ENCODE peak calls at places on chromosomes 6 and 20, in eight cellular contexts. I is HCT116, Z is neural progenitor cell, E is MM.1S, M is GM23248, K is OCI-LY7, G is PC-3, Y is SK-N-SH. O is an unnamed sample.
A peak's percentile ranks its signal among the peaks of the same experiment; 100 is the strongest.

GRCh38 chr6:52734072-52734471 is 29.2 kb downstream of the GSTA2 start:
- DNase-seq in I (no peak), Z (no peak), E (no peak), M (no peak), K (no peak), G (no peak), Y (no peak), O (no peak)

GRCh38 chr6:167826230-167827061 is at the start of gene AFDN:
- DNase-seq in I (no peak), Z (peak; percentile 89), E (peak; percentile 37), M (peak; percentile 90), K (peak; percentile 77), G (peak; percentile 49), Y (peak; percentile 95), O (peak; percentile 93)

GRCh38 chr6:116287668-116288282 is 8.0 kb upstream of the TSPYL1 start:
- DNase-seq in I (peak; percentile 51), Z (peak; percentile 56), E (peak; percentile 43), M (peak; percentile 72), K (peak; percentile 65), G (peak; percentile 64), Y (peak; percentile 21), O (peak; percentile 65)

GRCh38 chr6:28269492-28269891 is 2.5 kb downstream of the ZSCAN26 start:
- DNase-seq in I (peak; percentile 64), Z (no peak), E (no peak), M (peak; percentile 97), K (no peak), G (peak; percentile 92), Y (no peak), O (peak; percentile 10)

GRCh38 chr6:133837801-133838349 is 51.0 kb upstream of the TCF21 start:
- DNase-seq in I (peak; percentile 68), Z (peak; percentile 80), E (peak; percentile 80), M (peak; percentile 61), K (peak; percentile 21), G (peak; percentile 77), Y (peak; percentile 49), O (peak; percentile 83)

GRCh38 chr6:162541019-162541601 is 186.5 kb downstream of the PRKN start:
- DNase-seq in I (no peak), Z (no peak), E (no peak), M (no peak), K (no peak), G (no peak), Y (no peak), O (no peak)

GRCh38 chr20:50346372-50347347 is 156.0 kb downstream of the CEBPB start:
- DNase-seq in I (no peak), Z (no peak), E (no peak), M (peak; percentile 90), K (no peak), G (peak; percentile 86), Y (peak; percentile 82), O (peak; percentile 68)

GRCh38 chr6:32369678-32370077 is 2.0 kb downstream of the TSBP1 start:
- DNase-seq in I (peak; percentile 66), Z (no peak), E (no peak), M (peak; percentile 94), K (no peak), G (peak; percentile 97), Y (no peak), O (no peak)

GRCh38 chr20:21569586-21569985 is 55.7 kb upstream of the NKX2-2 start:
- DNase-seq in I (no peak), Z (no peak), E (no peak), M (no peak), K (no peak), G (no peak), Y (no peak), O (no peak)

GRCh38 chr6:163585932-163586437 is 171.5 kb downstream of the QKI start:
- DNase-seq in I (peak; percentile 60), Z (no peak), E (no peak), M (peak; percentile 90), K (no peak), G (peak; percentile 74), Y (no peak), O (peak; percentile 46)

GRCh38 chr20:43988867-43989266 is 74.2 kb downstream of the TOX2 start:
- DNase-seq in I (no peak), Z (no peak), E (no peak), M (peak; percentile 61), K (no peak), G (no peak), Y (no peak), O (no peak)

DNA sequence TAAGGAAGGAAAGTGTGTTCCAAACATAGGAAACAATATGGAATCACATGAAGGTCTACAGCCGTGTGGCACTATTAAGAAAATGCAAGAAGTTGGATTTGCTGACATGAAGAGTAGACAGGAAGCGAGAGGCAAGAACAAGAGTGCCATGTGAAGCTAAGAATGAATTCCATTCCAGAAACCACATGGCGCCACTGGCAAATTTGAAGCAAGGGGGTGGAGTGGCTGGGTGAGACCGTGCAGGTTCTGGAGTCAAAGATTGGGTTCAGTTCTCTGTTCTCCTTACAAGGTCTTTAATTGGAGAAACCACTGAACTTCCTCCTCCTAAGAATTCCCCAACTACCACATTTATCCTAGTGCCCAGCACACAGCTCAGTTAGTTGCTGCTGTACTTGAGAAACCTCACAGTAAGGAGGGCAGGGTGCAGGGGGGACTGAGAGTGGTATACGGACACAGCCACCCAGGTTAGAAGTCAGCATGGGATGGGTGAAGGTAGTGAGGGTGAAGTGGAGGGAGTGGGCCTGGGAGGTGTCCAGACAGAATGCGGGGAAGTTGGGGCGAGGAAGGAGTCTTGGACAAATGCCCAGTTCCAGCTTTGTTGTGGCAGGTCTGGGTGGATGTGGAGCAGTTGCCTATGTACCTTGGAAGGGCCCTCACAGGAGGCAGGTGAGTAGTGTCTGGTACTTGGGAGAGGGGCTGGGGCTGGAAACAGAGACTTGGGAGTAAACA is 14.4 kb downstream of the LYRM4 start:
- DNase-seq in I (no peak), Z (no peak), E (no peak), M (no peak), K (no peak), G (no peak), Y (no peak), O (no peak)
- TF ChIP-seq EZH2phosphoT487 in I (no peak), Z (no peak), E (no peak), M (no peak), K (no peak), G (no peak), Y (no peak), O (no peak)

GRCh38 chr6:139204978-139205377 is 70.1 kb downstream of the HECA start:
- DNase-seq in I (no peak), Z (no peak), E (no peak), M (no peak), K (no peak), G (no peak), Y (no peak), O (no peak)
- H3K9me3 ChIP-seq in I (no peaks in the 10 kb centered on the region), Z (peaks cover 11% of the 10 kb centered on the region), E (no peaks in the 10 kb centered on the region), M (no peaks in the 10 kb centered on the region), K (peaks cover 19% of the 10 kb centered on the region), G (no peaks in the 10 kb centered on the region), Y (no peaks in the 10 kb centered on the region), O (peaks cover 9% of the 10 kb centered on the region)

GRCh38 chr6:41637179-41638001 is 878 bp upstream of the MDFI start:
- DNase-seq in I (no peak), Z (peak; percentile 62), E (no peak), M (no peak), K (no peak), G (peak; percentile 66), Y (peak; percentile 71), O (peak; percentile 41)
- TF ChIP-seq EZH2phosphoT487 in I (no peak), Z (peak; percentile 94), E (no peak), M (peak; percentile 33), K (no peak), G (no peak), Y (no peak), O (no peak)

GRCh38 chr6:170038251-170038650 is 252.6 kb downstream of the DLL1 start:
- DNase-seq in I (no peak), Z (no peak), E (no peak), M (no peak), K (no peak), G (no peak), Y (no peak), O (no peak)

GRCh38 chr6:170039156-170040114 is 251.4 kb downstream of the DLL1 start:
- DNase-seq in I (no peak), Z (no peak), E (no peak), M (no peak), K (no peak), G (no peak), Y (no peak), O (no peak)

GRCh38 chr6:170038717-170039116 is 252.2 kb downstream of the DLL1 start:
- DNase-seq in I (no peak), Z (no peak), E (no peak), M (no peak), K (no peak), G (no peak), Y (no peak), O (no peak)

GRCh38 chr6:170036916-170037315 is 254.0 kb downstream of the DLL1 start:
- DNase-seq in I (no peak), Z (no peak), E (no peak), M (no peak), K (no peak), G (no peak), Y (no peak), O (no peak)

DNA sequence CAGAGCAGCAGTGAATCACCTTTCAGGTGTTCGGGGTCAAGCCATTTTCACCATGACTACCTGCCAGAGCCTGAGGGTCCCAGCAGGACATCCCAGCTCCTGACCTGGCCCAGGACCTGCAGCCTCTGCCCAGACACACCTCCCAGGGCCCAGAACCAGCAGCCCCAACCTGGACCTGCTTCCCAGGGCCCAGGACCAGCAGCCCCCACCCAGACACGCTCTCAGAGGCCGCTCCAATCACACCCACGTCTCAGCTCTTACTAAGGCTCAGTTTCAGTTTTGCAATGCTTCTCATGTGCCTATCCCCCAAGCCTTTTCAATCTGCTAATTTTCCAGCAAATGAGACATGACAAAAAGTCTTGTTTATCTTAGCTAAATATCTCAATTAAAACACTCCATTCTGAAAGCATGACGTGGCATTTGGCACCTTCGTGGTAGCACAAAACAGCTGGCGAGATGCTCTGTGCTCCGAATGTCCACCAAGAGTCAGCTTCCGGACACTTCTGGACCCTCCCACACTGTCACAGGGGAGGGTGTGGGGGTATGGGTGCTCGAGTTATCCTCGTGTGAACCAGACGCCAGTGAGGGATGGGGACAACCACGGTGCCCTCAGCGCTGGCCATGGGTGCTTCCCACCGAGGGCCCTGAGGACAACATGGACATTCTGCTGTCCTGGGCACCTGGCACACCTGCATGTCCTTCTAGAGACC is 253.2 kb downstream of the DLL1 start:
- DNase-seq in I (no peak), Z (no peak), E (no peak), M (peak; percentile 61), K (no peak), G (no peak), Y (no peak), O (no peak)
- H3K9me3 ChIP-seq in I (peaks cover 3% of the 10 kb centered on the region), Z (no peaks in the 10 kb centered on the region), E (no peaks in the 10 kb centered on the region), M (no peaks in the 10 kb centered on the region), K (no peaks in the 10 kb centered on the region), G (no peaks in the 10 kb centered on the region), Y (no peaks in the 10 kb centered on the region), O (no peaks in the 10 kb centered on the region)

GRCh38 chr6:43395822-43396221 is 26.4 kb upstream of the ZNF318 start:
- DNase-seq in I (no peak), Z (no peak), E (no peak), M (no peak), K (no peak), G (no peak), Y (peak; percentile 36), O (no peak)
- TF ChIP-seq EZH2phosphoT487 in I (no peak), Z (no peak), E (no peak), M (no peak), K (no peak), G (no peak), Y (no peak), O (no peak)

DNA sequence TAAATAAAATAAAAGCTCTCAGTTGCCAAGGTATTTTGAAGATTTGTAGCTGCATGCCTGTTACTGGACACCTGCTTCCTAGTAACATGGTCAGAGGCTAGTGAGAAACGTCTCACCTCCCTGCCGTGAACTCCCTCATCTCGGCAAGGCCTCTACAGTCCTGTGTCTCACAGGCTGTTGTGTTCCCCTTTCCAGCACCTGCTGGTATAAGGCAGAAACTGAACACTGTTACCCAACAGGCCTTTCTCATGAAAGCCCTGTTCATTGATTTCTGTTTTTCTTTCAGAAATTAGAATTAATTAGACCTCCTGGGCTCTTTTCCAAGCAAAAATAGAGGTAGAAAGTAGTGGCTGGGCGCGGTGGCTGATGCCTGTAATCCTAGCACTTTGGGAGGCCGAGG is 17.6 kb upstream of the SRSF3 start:
- DNase-seq in I (no peak), Z (no peak), E (no peak), M (no peak), K (peak; percentile 59), G (no peak), Y (no peak), O (no peak)
- H3K9me3 ChIP-seq in I (no peaks in the 10 kb centered on the region), Z (no peaks in the 10 kb centered on the region), E (no peaks in the 10 kb centered on the region), M (no peaks in the 10 kb centered on the region), K (peaks cover 8% of the 10 kb centered on the region), G (no peaks in the 10 kb centered on the region), Y (no peaks in the 10 kb centered on the region), O (no peaks in the 10 kb centered on the region)